ENCODE peak calls at places on chromosome 21, in nine cellular contexts. J, U, G, R, H, B, X, Z and I are unnamed samples.

GRCh38 chr21:45295576-45296365 is 8.1 kb upstream of the POFUT2 start:
- DNase-seq in J (peak; percentile 73), U (peak; percentile 26), G (no peak), R (no peak), H (no peak), B (peak; percentile 46), X (peak; percentile 73), Z (peak; percentile 18), I (no peak)

GRCh38 chr21:25985990-25986389 is 184.6 kb downstream of the APP start:
- DNase-seq in J (no peak), U (no peak), G (no peak), R (no peak), H (no peak), B (no peak), X (no peak), Z (no peak), I (no peak)

GRCh38 chr21:39842741-39843146 is 24.5 kb upstream of the PCP4 start:
- DNase-seq in J (no peak), U (no peak), G (no peak), R (no peak), H (no peak), B (no peak), X (peak; percentile 23), Z (no peak), I (no peak)

GRCh38 chr21:42381347-42381984 is 14.4 kb downstream of the TMPRSS3 start:
- DNase-seq in J (peak; percentile 44), U (peak; percentile 63), G (no peak), R (no peak), H (no peak), B (peak; percentile 15), X (peak; percentile 71), Z (peak; percentile 85), I (peak; percentile 90)

GRCh38 chr21:35646606-35647005 is 413.7 kb downstream of the SETD4 start:
- DNase-seq in J (peak; percentile 40), U (no peak), G (no peak), R (no peak), H (no peak), B (no peak), X (no peak), Z (no peak), I (no peak)

GRCh38 chr21:45129231-45129923 is 55.0 kb downstream of the ADARB1 start:
- DNase-seq in J (no peak), U (no peak), G (no peak), R (peak; percentile 75), H (no peak), B (peak; percentile 42), X (no peak), Z (no peak), I (no peak)

GRCh38 chr21:22544747-22545146 is 1546.5 kb downstream of the NCAM2 start:
- DNase-seq in J (no peak), U (no peak), G (no peak), R (no peak), H (no peak), B (no peak), X (no peak), Z (no peak), I (no peak)

GRCh38 chr21:30194701-30195299 is 21.1 kb downstream of the CLDN8 start:
- DNase-seq in J (peak; percentile 5), U (no peak), G (no peak), R (no peak), H (no peak), B (peak; percentile 64), X (peak; percentile 67), Z (peak; percentile 47), I (peak; percentile 29)

GRCh38 chr21:15221799-15222386 is 157.1 kb upstream of the NRIP1 start:
- DNase-seq in J (peak; percentile 84), U (peak; percentile 10), G (peak; percentile 7), R (peak; percentile 57), H (no peak), B (peak; percentile 84), X (peak; percentile 48), Z (no peak), I (no peak)

GRCh38 chr21:30634906-30635305 is at the start of gene KRTAP20-2:
- DNase-seq in J (no peak), U (no peak), G (no peak), R (no peak), H (no peak), B (no peak), X (no peak), Z (no peak), I (no peak)

GRCh38 chr21:41228958-41229357 is 61.0 kb downstream of the BACE2 start:
- DNase-seq in J (no peak), U (no peak), G (no peak), R (no peak), H (no peak), B (no peak), X (no peak), Z (no peak), I (no peak)

GRCh38 chr21:41230530-41230929 is 62.6 kb downstream of the BACE2 start:
- DNase-seq in J (no peak), U (no peak), G (no peak), R (no peak), H (no peak), B (no peak), X (no peak), Z (no peak), I (no peak)

GRCh38 chr21:41229527-41230248 is 61.7 kb downstream of the BACE2 start:
- DNase-seq in J (no peak), U (no peak), G (no peak), R (no peak), H (no peak), B (no peak), X (no peak), Z (no peak), I (no peak)

GRCh38 chr21:41232055-41232454 is 64.1 kb downstream of the BACE2 start:
- DNase-seq in J (no peak), U (no peak), G (no peak), R (no peak), H (no peak), B (no peak), X (no peak), Z (no peak), I (no peak)

DNA sequence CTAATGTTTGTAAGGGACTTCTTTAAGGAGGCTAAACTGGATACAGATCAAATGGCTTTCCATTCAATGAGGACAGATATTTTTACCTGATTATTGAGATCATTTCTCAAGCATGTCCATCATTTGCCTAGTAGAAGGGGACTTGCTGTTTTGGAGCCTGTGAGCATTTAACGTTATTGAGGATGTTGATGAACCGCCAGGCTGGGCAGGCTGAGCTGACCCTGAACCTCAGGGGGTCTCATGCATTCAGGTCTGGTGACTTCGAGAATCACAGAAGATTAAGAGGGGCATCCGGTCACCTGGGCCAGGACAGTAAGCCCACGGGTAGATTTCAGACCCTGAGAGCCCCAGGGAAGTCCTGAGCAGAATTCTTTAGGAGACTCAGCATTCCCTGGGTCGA is 63.1 kb downstream of the BACE2 start:
- DNase-seq in J (no peak), U (no peak), G (no peak), R (no peak), H (no peak), B (no peak), X (no peak), Z (no peak), I (no peak)
- H3K4me3 ChIP-seq in J (no peak overlapping the region), U (no peak overlapping the region), G (no peak overlapping the region), R (no peak overlapping the region), H (no peak overlapping the region), B (no peak overlapping the region), X (no peak overlapping the region), Z (no peak overlapping the region), I (no peak overlapping the region)

GRCh38 chr21:43866659-43867331 is 1.8 kb downstream of the AGPAT3 start:
- DNase-seq in J (no peak), U (peak; percentile 82), G (no peak), R (no peak), H (peak; percentile 71), B (no peak), X (peak; percentile 80), Z (peak; percentile 87), I (peak; percentile 94)

GRCh38 chr21:43866233-43866632 is 1.2 kb downstream of the AGPAT3 start:
- DNase-seq in J (peak; percentile 63), U (peak; percentile 58), G (no peak), R (peak; percentile 72), H (no peak), B (peak; percentile 39), X (peak; percentile 75), Z (peak; percentile 64), I (peak; percentile 43)

GRCh38 chr21:43864806-43865470 is at the start of gene AGPAT3:
- DNase-seq in J (peak; percentile 27), U (no peak), G (no peak), R (no peak), H (peak; percentile 75), B (peak; percentile 60), X (peak; percentile 67), Z (no peak), I (no peak)

GRCh38 chr21:43864313-43864805 is 664 bp upstream of the AGPAT3 start:
- DNase-seq in J (peak; percentile 39), U (peak; percentile 76), G (no peak), R (peak; percentile 75), H (peak; percentile 88), B (peak; percentile 37), X (peak; percentile 81), Z (peak; percentile 71), I (peak; percentile 75)

GRCh38 chr21:43865471-43866181 is 603 bp downstream of the AGPAT3 start:
- DNase-seq in J (peak; percentile 60), U (peak; percentile 76), G (no peak), R (peak; percentile 77), H (peak; percentile 83), B (peak; percentile 28), X (peak; percentile 65), Z (peak; percentile 69), I (peak; percentile 75)
- H3K27ac ChIP-seq in J (peak overlapping the region; percentile 92), U (peak overlapping the region; percentile 99), G (peak overlapping the region; percentile 65), R (peak overlapping the region; percentile 90), H (peak overlapping the region; percentile 71), B (no peak overlapping the region), X (peak overlapping the region; percentile 95), Z (peak overlapping the region; percentile 93), I (peak overlapping the region; percentile 99)

DNA sequence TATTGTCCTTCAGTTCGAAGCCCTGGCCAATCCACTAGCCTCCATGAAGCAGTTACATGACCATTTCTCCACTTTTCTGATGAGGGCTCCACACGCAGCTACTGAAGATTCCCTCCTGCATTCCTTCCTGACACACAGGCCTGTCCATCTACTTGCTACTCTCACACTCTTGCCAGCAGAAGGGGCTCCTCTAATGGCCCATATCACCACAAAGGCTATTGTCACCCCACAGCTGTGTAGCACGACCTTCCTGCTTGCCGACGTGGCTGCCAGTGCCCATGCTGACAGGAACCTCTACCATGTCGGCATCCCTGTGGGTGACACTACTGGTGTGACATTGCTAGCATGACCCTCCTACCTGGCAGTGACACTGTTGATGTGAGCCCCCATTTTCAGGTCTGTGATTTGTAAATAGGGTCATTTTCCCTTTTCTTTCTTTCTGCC is 1528.6 kb upstream of the TPTE start:
- DNase-seq in J (no peak), U (no peak), G (no peak), R (peak; percentile 60), H (peak; percentile 63), B (no peak), X (no peak), Z (no peak), I (no peak)
- H3K9me3 ChIP-seq in J (no peaks in the 10 kb centered on the region), U (peaks cover 19% of the 10 kb centered on the region), G (peaks cover 48% of the 10 kb centered on the region), R (no peaks in the 10 kb centered on the region), H (no peaks in the 10 kb centered on the region), B (peaks cover 14% of the 10 kb centered on the region), X (peaks cover 24% of the 10 kb centered on the region), Z (no peaks in the 10 kb centered on the region), I (peaks cover 16% of the 10 kb centered on the region)

DNA sequence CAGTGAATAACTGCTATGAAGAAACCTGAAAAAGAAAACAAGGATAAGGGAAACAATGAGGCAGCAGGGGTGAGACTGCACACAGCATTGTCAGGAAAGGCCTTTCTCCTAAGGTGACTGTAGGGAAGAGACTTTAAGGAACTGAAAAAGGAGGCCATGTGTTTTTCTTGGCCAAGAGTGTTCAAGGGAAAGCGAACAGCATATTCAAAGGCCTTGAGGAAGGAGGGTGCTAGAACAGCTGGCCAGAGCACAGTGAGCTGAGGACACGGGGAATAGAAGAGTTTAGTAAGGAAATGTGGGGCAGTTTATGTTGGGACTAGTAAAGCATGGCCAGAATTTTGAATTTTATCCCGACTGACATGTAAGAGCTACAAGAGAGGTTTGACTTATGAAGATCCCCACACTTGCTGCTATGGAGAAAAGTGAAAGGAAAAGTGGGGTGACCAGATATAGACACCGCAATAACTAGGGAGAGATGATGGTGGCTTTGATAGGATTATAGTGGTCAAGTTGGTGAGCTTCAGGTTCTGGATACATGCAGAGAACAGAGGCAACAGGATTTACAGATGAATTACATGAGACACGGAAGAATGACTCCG is 1.4 kb downstream of the RWDD2B start:
- DNase-seq in J (no peak), U (no peak), G (no peak), R (no peak), H (no peak), B (no peak), X (no peak), Z (no peak), I (peak; percentile 39)
- H3K4me3 ChIP-seq in J (no peak overlapping the region), U (no peak overlapping the region), G (peak overlapping the region; percentile 93), R (peak overlapping the region; percentile 94), H (peak overlapping the region; percentile 95), B (no peak overlapping the region), X (no peak overlapping the region), Z (no peak overlapping the region), I (no peak overlapping the region)